ENCODE peak calls at places on chromosomes 6 and 20, in eight cellular contexts. G, B, F, Z, X, M, T and W are unnamed samples.

GRCh38 chr20:33653218-33653899 is 8.8 kb upstream of the C20orf144 start:
- DNase-seq in G (peak; percentile 71), B (peak; percentile 66), F (peak; percentile 35), Z (no peak), X (no peak), M (peak; percentile 75), T (no peak), W (no peak)

GRCh38 chr6:15960740-15961629 is 167.9 kb upstream of the MYLIP start:
- DNase-seq in G (no peak), B (no peak), F (no peak), Z (no peak), X (no peak), M (no peak), T (no peak), W (no peak)

GRCh38 chr6:136600818-136601217 is 50.6 kb upstream of the MAP7 start:
- DNase-seq in G (no peak), B (peak; percentile 37), F (no peak), Z (no peak), X (no peak), M (no peak), T (no peak), W (no peak)

GRCh38 chr6:127907960-127908640 is 7.2 kb upstream of the THEMIS start:
- DNase-seq in G (no peak), B (no peak), F (no peak), Z (no peak), X (no peak), M (no peak), T (no peak), W (no peak)

GRCh38 chr6:141203902-141204575 is 928.7 kb upstream of the GJE1 start:
- DNase-seq in G (no peak), B (peak; percentile 95), F (no peak), Z (no peak), X (no peak), M (no peak), T (no peak), W (no peak)

GRCh38 chr20:38270869-38271608 is 10.5 kb upstream of the KIAA1755 start:
- DNase-seq in G (no peak), B (peak; percentile 99), F (peak; percentile 26), Z (no peak), X (no peak), M (peak; percentile 75), T (no peak), W (peak; percentile 81)

GRCh38 chr20:18058661-18059467 is 1.1 kb upstream of the OVOL2 start:
- DNase-seq in G (peak; percentile 74), B (no peak), F (peak; percentile 16), Z (no peak), X (peak; percentile 58), M (no peak), T (no peak), W (no peak)

GRCh38 chr6:149233056-149233715 is 84.3 kb upstream of the TAB2 start:
- DNase-seq in G (no peak), B (peak; percentile 93), F (peak; percentile 95), Z (no peak), X (peak; percentile 41), M (no peak), T (no peak), W (no peak)

GRCh38 chr20:50029697-50030428 is 47.1 kb downstream of the SNAI1 start:
- DNase-seq in G (no peak), B (peak; percentile 95), F (no peak), Z (peak; percentile 78), X (no peak), M (peak; percentile 56), T (peak; percentile 43), W (no peak)

GRCh38 chr6:40474937-40475336 is 112.2 kb downstream of the LRFN2 start:
- DNase-seq in G (no peak), B (no peak), F (no peak), Z (no peak), X (no peak), M (no peak), T (no peak), W (no peak)

GRCh38 chr6:82248233-82248735 is 740 bp upstream of the IBTK start:
- DNase-seq in G (no peak), B (peak; percentile 65), F (peak; percentile 49), Z (peak; percentile 72), X (peak; percentile 8), M (no peak), T (no peak), W (no peak)

GRCh38 chr6:93468291-93468690 is 48.9 kb upstream of the EPHA7 start:
- DNase-seq in G (no peak), B (no peak), F (no peak), Z (no peak), X (no peak), M (no peak), T (no peak), W (no peak)

DNA sequence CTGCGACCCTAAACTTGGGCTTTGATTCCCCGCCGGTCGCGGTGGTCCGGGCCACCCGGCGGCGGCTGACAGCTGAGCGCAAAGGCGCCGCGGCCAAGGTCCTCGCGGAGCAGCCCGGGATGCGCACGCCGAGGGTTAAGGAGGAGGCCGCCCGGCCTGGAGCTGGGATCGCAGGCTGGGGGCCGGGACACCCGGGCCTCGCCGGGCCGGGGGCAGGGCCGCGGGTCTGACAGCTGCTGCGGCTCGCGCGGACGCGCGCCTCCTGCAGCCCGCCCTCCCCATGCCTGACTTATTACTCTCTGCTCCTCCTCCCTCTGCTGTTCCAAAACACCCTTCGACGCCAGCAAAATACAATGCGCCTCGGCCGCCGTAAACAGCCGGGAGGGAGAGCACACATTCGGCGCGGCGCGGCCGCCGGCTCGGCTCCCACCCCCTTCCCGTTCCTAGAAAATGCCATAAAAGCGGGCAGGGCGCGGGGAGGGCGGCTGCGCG is 743 bp downstream of the BACH2 start:
- DNase-seq in G (peak; percentile 68), B (peak; percentile 68), F (no peak), Z (peak; percentile 69), X (peak; percentile 71), M (peak; percentile 80), T (peak; percentile 83), W (peak; percentile 93)
- TF ChIP-seq POLR2A in G (no peak), B (no peak), F (no peak), Z (peak; percentile 68), X (peak; percentile 41), M (peak; percentile 38), T (peak; percentile 65), W (no peak)

GRCh38 chr20:20369353-20370086 is 1.6 kb downstream of the INSM1 start:
- DNase-seq in G (peak; percentile 66), B (no peak), F (no peak), Z (no peak), X (no peak), M (no peak), T (no peak), W (no peak)
- H3K4me3 ChIP-seq in G (peak overlapping the region; percentile 28), B (no peak overlapping the region), F (no peak overlapping the region), Z (peak overlapping the region; percentile 10), X (peak overlapping the region; percentile 21), M (no peak overlapping the region), T (peak overlapping the region; percentile 39), W (no peak overlapping the region)

DNA sequence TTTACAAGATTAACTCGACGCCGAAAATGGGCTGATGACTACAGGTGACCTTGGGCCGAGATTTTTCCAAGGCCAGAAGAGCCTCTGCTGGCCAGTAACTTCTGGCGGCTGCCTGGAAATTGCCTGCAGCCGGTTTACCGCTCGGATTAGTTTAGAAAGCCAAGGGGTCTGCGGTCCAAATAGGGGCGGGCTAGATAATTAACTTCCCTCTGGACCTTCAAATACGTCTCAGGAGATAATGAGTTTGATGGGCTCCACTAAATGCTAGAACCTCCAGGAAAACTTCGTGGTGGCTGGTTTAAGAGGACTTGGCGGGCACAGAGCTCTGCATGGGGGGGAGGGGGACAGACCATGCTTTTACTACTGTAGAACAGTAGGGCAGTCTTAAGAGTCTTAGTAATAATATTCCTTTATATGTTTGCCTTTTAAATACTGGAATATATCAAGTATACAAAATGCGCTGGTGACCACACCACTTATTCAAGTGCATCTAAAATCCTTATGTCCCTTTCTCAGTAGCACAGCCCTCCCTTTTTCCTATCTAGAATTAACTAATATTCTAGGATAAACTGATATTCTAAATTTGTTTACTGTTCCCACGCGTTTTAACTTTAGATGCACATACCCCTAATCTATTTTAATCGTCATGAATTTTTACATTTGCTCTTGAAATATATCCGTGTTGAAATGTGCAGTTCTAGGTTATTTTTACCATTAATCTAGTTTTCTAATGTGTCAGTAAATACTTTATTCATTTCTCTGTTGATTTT is 107.6 kb upstream of the PRSS16 start:
- DNase-seq in G (no peak), B (peak; percentile 26), F (no peak), Z (no peak), X (no peak), M (no peak), T (no peak), W (no peak)
- TF ChIP-seq POLR2A in G (peak; percentile 23), B (no peak), F (no peak), Z (no peak), X (no peak), M (no peak), T (no peak), W (no peak)

DNA sequence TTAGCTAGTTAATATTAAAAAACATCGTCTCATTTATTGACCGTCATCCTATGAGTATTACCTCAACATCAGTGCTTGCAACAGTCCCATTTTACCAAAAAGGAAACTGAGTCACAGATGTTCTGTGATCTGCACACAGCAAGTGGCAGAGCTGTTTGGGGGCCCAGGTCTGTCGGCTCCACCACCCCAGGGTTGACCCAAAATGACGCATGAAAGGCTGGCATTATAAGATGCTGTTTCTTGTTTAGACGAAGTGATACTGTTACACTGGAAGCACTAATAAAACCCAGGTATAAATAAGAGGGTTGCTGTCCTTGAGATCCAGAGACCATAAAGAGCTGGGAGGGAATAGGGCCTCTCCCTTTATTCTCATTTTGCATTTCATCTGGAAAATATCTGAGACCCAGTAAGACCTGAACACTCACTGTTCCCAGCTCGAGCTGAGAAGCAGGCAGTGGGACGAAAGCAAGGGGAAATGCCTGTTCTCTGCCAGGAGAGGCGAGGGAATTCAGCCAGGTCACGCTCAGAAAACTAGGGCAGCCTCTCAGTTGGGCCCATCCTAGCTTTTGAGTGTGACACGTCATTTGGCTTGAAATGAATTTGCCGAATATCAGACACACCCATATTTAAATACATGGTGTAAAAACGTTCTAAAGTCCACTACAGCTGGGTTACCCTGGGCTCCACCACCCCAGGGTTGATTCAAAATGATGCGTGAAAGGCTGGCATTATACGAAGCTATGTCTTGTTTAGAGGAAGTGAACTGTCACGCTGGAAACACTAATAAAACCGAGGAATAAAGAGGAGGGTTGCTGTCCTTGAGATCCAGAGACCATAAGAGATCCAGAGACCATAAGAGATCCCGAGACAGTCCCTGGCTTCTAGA is 1.4 kb upstream of the MICAL1 start:
- DNase-seq in G (peak; percentile 70), B (peak; percentile 31), F (no peak), Z (no peak), X (no peak), M (no peak), T (peak; percentile 69), W (peak; percentile 77)
- H3K4me3 ChIP-seq in G (peak overlapping the region; percentile 79), B (peak overlapping the region; percentile 98), F (peak overlapping the region; percentile 85), Z (no peak overlapping the region), X (peak overlapping the region; percentile 65), M (no peak overlapping the region), T (peak overlapping the region; percentile 77), W (no peak overlapping the region)